ENCODE peak calls at places on chromosome 12, in nine cellular contexts. K is psoas muscle; A is CD4-positive, CD25-positive, alpha-beta regulatory T cell; U is GM23248; W is left ventricle myocardium inferior; D is aorta; E is thoracic aorta; B is IMR-90; T is MM.1S. Z is an unnamed sample.

GRCh38 chr12:12365931-12366431 is 9.1 kb downstream of the BORCS5 start:
- DNase-seq in T (no peak), A (no peak), K (no peak), D (no peak), W (no peak), U (peak), E (no peak), B (peak), Z (no peak)

GRCh38 chr12:45419317-45419716 is 203.4 kb downstream of the ANO6 start:
- DNase-seq in A (no peak), U (no peak), W (no peak), D (no peak), E (no peak), B (no peak), K (no peak), T (no peak), Z (no peak)

GRCh38 chr12:11654338-11654737 is 4.9 kb downstream of the ETV6 start:
- DNase-seq in A (no peak), T (no peak), D (no peak), E (no peak), W (no peak), K (no peak), B (no peak), U (no peak), Z (no peak)

GRCh38 chr12:96427269-96427729 is 27.1 kb upstream of the CDK17 start:
- DNase-seq in A (peak), W (peak), B (peak), U (peak), K (peak), E (peak), T (no peak), D (peak), Z (no peak)

GRCh38 chr12:104727866-104728449 is 230.1 kb downstream of the SLC41A2 start:
- DNase-seq in T (no peak), E (no peak), W (no peak), K (no peak), U (no peak), A (no peak), B (no peak), D (peak), Z (no peak)

GRCh38 chr12:78402366-78403134 is 462.0 kb upstream of the SYT1 start:
- DNase-seq in B (no peak), E (no peak), T (no peak), U (no peak), W (no peak), K (no peak), D (no peak), A (no peak), Z (no peak)

GRCh38 chr12:26473291-26473690 is 277.9 kb downstream of the SSPN start:
- DNase-seq in K (no peak), W (no peak), E (no peak), D (no peak), B (peak), U (peak), A (no peak), T (no peak), Z (no peak)

GRCh38 chr12:90216815-90217214 is 508.2 kb upstream of the ATP2B1 start:
- DNase-seq in T (no peak), B (no peak), D (no peak), W (no peak), U (peak), A (no peak), K (no peak), E (no peak), Z (no peak)

GRCh38 chr12:109291531-109292341 is 17.3 kb downstream of the FOXN4 start:
- DNase-seq in K (no peak), U (peak), W (peak), D (peak), E (no peak), T (no peak), A (no peak), B (no peak), Z (no peak)
- H3K27ac ChIP-seq in K (no peak), U (no peak), W (peak), D (no peak), E (no peak), T (no peak), A (no peak), B (no peak), Z (no peak)

GRCh38 chr12:28622416-28622815 is 432.2 kb downstream of the CCDC91 start:
- DNase-seq in E (no peak), U (peak), A (no peak), B (peak), K (no peak), T (no peak), D (no peak), W (no peak), Z (no peak)
- H3K4me3 ChIP-seq in E (no peak), U (no peak), A (no peak), B (no peak), K (no peak), T (no peak), D (no peak), W (no peak), Z (no peak)

DNA sequence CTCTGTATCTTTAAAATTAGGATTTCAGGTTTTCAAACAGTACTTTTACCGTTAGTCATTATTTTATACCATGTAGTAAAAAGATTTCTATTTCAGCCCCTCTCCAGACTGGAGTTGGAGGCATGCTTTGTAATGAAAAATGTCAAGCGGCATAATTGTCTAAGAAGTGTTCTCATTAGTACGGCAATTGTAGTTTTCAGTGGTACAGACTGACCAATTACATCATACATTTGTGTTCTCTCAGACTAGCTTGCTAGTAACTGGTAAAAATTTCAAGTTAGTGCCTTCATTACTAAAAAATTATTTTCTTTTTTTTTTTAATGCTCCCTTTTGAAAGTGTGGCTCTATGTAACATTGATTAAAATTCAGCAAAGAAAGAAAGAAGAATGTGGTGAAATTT is 4.5 kb downstream of the USP30 start:
- DNase-seq in K (no peak), D (no peak), A (no peak), T (no peak), U (no peak), W (no peak), B (no peak), E (no peak), Z (no peak)
- H3K27ac ChIP-seq in K (no peak), D (no peak), A (no peak), T (no peak), U (no peak), W (no peak), B (no peak), E (no peak), Z (no peak)

GRCh38 chr12:57725851-57726150 is 12.7 kb downstream of the AGAP2 start:
- DNase-seq in W (no peak), D (no peak), U (no peak), E (no peak), A (no peak), K (no peak), B (no peak), T (no peak), Z (no peak)

GRCh38 chr12:57727758-57728395 is 10.7 kb downstream of the AGAP2 start:
- DNase-seq in A (no peak), K (no peak), D (no peak), W (no peak), B (no peak), T (no peak), U (no peak), E (no peak), Z (no peak)

GRCh38 chr12:57724936-57725740 is 13.4 kb downstream of the AGAP2 start:
- DNase-seq in T (no peak), W (no peak), E (no peak), A (no peak), K (no peak), U (no peak), D (no peak), B (no peak), Z (no peak)

GRCh38 chr12:57726884-57727757 is 11.4 kb downstream of the AGAP2 start:
- DNase-seq in E (no peak), K (peak), D (peak), W (peak), A (no peak), T (no peak), B (no peak), U (peak), Z (no peak)

GRCh38 chr12:57726151-57726883 is 12.2 kb downstream of the AGAP2 start:
- DNase-seq in E (no peak), W (peak), T (peak), B (peak), A (no peak), U (peak), D (peak), K (peak), Z (peak)
- H3K4me3 ChIP-seq in E (peak), W (peak), T (peak), B (peak), A (no peak), U (peak), D (peak), K (peak), Z (no peak)

DNA sequence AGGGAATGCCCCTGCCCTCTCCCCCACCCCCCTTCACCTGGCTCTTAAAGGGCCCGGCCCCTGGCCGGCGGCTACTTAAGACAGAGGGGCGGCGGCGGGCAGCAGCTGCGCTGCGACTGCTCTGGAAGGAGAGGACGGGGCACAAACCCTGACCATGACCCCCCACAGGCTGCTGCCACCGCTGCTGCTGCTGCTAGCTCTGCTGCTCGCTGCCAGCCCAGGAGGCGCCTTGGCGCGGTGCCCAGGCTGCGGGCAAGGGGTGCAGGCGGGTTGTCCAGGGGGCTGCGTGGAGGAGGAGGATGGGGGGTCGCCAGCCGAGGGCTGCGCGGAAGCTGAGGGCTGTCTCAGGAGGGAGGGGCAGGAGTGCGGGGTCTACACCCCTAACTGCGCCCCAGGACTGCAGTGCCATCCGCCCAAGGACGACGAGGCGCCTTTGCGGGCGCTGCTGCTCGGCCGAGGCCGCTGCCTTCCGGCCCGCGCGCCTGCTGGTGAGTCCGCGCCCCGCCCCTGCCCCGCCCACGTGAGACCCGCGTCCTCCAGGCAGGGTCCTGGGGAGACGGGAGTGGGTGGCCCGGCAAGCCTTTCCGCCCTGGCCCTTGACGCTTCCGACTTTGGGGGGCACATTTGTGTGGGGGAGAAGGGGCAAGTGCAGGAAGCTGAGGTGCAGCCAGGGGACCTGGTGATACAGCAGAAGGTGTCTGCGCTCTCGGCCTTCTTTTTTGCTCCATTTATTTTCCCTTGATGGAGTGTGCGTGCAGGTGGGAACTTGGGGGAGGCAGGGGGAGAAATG is at the start of gene IGFBP6:
- DNase-seq in E (no peak), D (peak), U (peak), B (peak), A (peak), W (peak), T (peak), K (peak), Z (peak)
- H3K27ac ChIP-seq in E (peak), D (peak), U (peak), B (peak), A (no peak), W (peak), T (no peak), K (peak), Z (peak)

GRCh38 chr12:49974231-49974675 is 1.5 kb downstream of the AQP6 start:
- DNase-seq in D (peak), B (peak), K (peak), U (peak), A (no peak), E (no peak), T (no peak), W (peak), Z (no peak)
- H3K4me3 ChIP-seq in D (no peak), B (no peak), K (no peak), U (no peak), A (no peak), E (peak), T (no peak), W (no peak), Z (no peak)

DNA sequence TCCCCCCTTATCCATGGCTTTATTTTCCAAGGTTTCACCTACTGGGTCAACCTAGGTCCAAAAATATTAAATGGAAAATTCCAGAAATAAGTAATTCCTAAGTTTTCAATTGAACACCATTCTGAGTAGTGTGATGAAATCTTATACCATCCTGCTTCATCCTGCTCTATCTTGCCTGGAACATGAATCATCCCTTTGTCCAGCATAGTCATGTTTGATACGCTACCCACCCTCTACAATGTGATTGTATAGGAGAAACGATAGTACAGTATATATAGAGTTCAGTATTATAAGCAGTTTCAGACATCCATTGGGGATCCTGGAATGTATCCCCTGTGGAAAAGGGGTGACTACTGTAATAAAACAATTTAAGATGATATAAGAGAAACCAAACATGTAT is 62.2 kb downstream of the IFNG start:
- DNase-seq in B (no peak), E (no peak), A (no peak), U (no peak), D (no peak), K (no peak), W (no peak), T (no peak), Z (no peak)
- H3K27ac ChIP-seq in B (no peak), E (no peak), A (no peak), U (no peak), D (no peak), K (no peak), W (no peak), T (no peak), Z (no peak)